ENCODE peak calls at places on chromosome 5, in nine cellular contexts. X, N, I, P, D, G, Y, A and H are unnamed samples. For H3K4me1, the result is how much of the 10 kb centered on the place peaks cover.

GRCh38 chr5:149320791-149321330 is 24.4 kb upstream of the GRPEL2 start:
- DNase-seq in X (peak), N (no peak), I (peak), P (peak), D (no peak), G (peak), Y (peak), A (peak), H (peak)

GRCh38 chr5:132262882-132263547 is 5.5 kb downstream of the PDLIM4 start:
- DNase-seq in X (no peak), N (no peak), I (no peak), P (no peak), D (peak), G (no peak), Y (no peak), A (no peak), H (no peak)

GRCh38 chr5:145980257-145980656 is 43.9 kb downstream of the SH3RF2 start:
- DNase-seq in X (no peak), N (no peak), I (no peak), P (no peak), D (no peak), G (no peak), Y (no peak), A (no peak), H (no peak)

GRCh38 chr5:56367752-56368151 is 134.6 kb upstream of the ANKRD55 start:
- DNase-seq in X (no peak), N (no peak), I (no peak), P (no peak), D (no peak), G (no peak), Y (no peak), A (no peak), H (no peak)

GRCh38 chr5:61450880-61451279 is 118.8 kb downstream of the ZSWIM6 start:
- DNase-seq in X (no peak), N (no peak), I (peak), P (no peak), D (no peak), G (no peak), Y (no peak), A (no peak), H (no peak)

GRCh38 chr5:120531215-120531614 is 67.1 kb downstream of the PRR16 start:
- DNase-seq in X (no peak), N (no peak), I (no peak), P (no peak), D (no peak), G (no peak), Y (no peak), A (no peak), H (no peak)

GRCh38 chr5:155926011-155926410 is 401.0 kb upstream of the SGCD start:
- DNase-seq in X (no peak), N (no peak), I (no peak), P (no peak), D (no peak), G (no peak), Y (no peak), A (no peak), H (no peak)

GRCh38 chr5:138303365-138303764 is 28.2 kb downstream of the CDC25C start:
- DNase-seq in X (no peak), N (no peak), I (peak), P (no peak), D (no peak), G (no peak), Y (no peak), A (no peak), H (no peak)

GRCh38 chr5:28926422-28926821 is 1888.0 kb upstream of the CDH9 start:
- DNase-seq in X (no peak), N (peak), I (no peak), P (no peak), D (no peak), G (no peak), Y (no peak), A (no peak), H (no peak)

GRCh38 chr5:32712463-32713395 is 1.6 kb downstream of the NPR3 start:
- DNase-seq in X (no peak), N (peak), I (no peak), P (no peak), D (peak), G (no peak), Y (no peak), A (no peak), H (no peak)

GRCh38 chr5:65483474-65484346 is 2.0 kb upstream of the ADAMTS6 start:
- DNase-seq in X (no peak), N (no peak), I (no peak), P (no peak), D (no peak), G (no peak), Y (peak), A (no peak), H (no peak)

GRCh38 chr5:150058480-150059126 is 27.8 kb downstream of the CSF1R start:
- DNase-seq in X (no peak), N (no peak), I (peak), P (no peak), D (no peak), G (no peak), Y (no peak), A (peak), H (peak)

GRCh38 chr5:58794875-58795274 is 212.0 kb downstream of the RAB3C start:
- DNase-seq in X (no peak), N (no peak), I (no peak), P (no peak), D (no peak), G (no peak), Y (no peak), A (no peak), H (no peak)

GRCh38 chr5:56838409-56839039 is 23.2 kb downstream of the MAP3K1 start:
- DNase-seq in X (peak), N (no peak), I (peak), P (no peak), D (no peak), G (no peak), Y (peak), A (no peak), H (no peak)

GRCh38 chr5:163540711-163541110 is 35.3 kb downstream of the MAT2B start:
- DNase-seq in X (no peak), N (no peak), I (no peak), P (no peak), D (no peak), G (no peak), Y (no peak), A (no peak), H (no peak)

GRCh38 chr5:85604378-85604777 is 1013.4 kb upstream of the COX7C start:
- DNase-seq in X (no peak), N (no peak), I (no peak), P (no peak), D (no peak), G (no peak), Y (no peak), A (no peak), H (no peak)

GRCh38 chr5:170985486-170985885 is 123.7 kb downstream of the RANBP17 start:
- DNase-seq in X (no peak), N (no peak), I (no peak), P (no peak), D (no peak), G (no peak), Y (no peak), A (no peak), H (no peak)

GRCh38 chr5:52800394-52801213 is 12.9 kb downstream of the ITGA1 start:
- DNase-seq in X (peak), N (peak), I (peak), P (peak), D (peak), G (peak), Y (peak), A (peak), H (peak)

GRCh38 chr5:52799983-52800393 is 12.3 kb downstream of the ITGA1 start:
- DNase-seq in X (peak), N (peak), I (peak), P (peak), D (peak), G (peak), Y (peak), A (peak), H (peak)

GRCh38 chr5:52799358-52799982 is 11.8 kb downstream of the ITGA1 start:
- DNase-seq in X (no peak), N (no peak), I (peak), P (no peak), D (no peak), G (peak), Y (peak), A (peak), H (peak)

GRCh38 chr5:52802272-52803011 is 14.7 kb downstream of the ITGA1 start:
- DNase-seq in X (no peak), N (no peak), I (no peak), P (no peak), D (no peak), G (no peak), Y (no peak), A (no peak), H (no peak)

GRCh38 chr5:52801329-52801728 is 13.6 kb downstream of the ITGA1 start:
- DNase-seq in X (no peak), N (no peak), I (peak), P (no peak), D (no peak), G (no peak), Y (no peak), A (no peak), H (no peak)
- H3K4me1 ChIP-seq in X (under half), N (half or more), I (half or more), P (under half), D (under half), G (half or more), Y (half or more), A (under half), H (under half)

GRCh38 chr5:14244721-14245518 is 101.8 kb downstream of the TRIO start:
- DNase-seq in X (no peak), N (no peak), I (no peak), P (no peak), D (no peak), G (no peak), Y (no peak), A (no peak), H (no peak)

GRCh38 chr5:14245526-14245925 is 102.4 kb downstream of the TRIO start:
- DNase-seq in X (no peak), N (no peak), I (no peak), P (no peak), D (no peak), G (no peak), Y (no peak), A (no peak), H (no peak)

GRCh38 chr5:14246350-14247053 is 103.4 kb downstream of the TRIO start:
- DNase-seq in X (no peak), N (no peak), I (no peak), P (no peak), D (no peak), G (no peak), Y (no peak), A (no peak), H (no peak)

GRCh38 chr5:14249258-14250093 is 106.3 kb downstream of the TRIO start:
- DNase-seq in X (no peak), N (no peak), I (no peak), P (no peak), D (no peak), G (no peak), Y (no peak), A (no peak), H (no peak)

GRCh38 chr5:14247054-14247386 is 103.9 kb downstream of the TRIO start:
- DNase-seq in X (no peak), N (peak), I (no peak), P (no peak), D (no peak), G (no peak), Y (no peak), A (no peak), H (no peak)
- TF ChIP-seq CTCF in X (no peak), N (no peak), I (no peak), P (no peak), D (no peak), G (no peak), Y (peak), A (no peak), H (no peak)

DNA sequence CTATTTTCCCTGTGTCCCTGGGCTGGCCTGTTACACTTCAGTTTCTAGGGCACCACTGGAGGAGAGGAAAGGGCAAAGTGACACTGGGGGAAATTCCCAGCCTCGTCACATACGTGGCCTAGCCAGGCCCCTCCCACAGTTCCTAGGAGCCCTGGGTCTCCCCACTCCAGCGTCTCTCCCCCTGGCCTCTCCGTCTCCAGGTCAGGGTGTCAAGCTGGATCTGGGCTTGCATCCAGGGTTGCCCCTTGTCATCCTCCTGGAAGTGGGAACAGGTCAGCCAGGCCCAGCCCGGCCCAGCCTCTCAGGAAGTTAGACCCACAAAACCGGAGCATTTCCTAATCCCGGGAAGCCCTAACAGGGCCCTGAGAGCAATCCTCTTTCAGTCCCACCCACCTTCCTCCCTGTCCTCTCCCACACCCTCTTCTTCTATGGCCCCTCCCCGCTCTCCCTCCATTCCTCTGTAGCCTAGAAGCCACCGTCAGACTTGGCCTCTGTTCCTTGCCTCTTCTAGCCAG is 4.7 kb upstream of the TNIP1 start:
- DNase-seq in X (no peak), N (peak), I (peak), P (no peak), D (no peak), G (peak), Y (no peak), A (peak), H (no peak)
- TF ChIP-seq POLR2A in X (no peak), N (no peak), I (no peak), P (no peak), D (no peak), G (no peak), Y (no peak), A (no peak), H (no peak)

DNA sequence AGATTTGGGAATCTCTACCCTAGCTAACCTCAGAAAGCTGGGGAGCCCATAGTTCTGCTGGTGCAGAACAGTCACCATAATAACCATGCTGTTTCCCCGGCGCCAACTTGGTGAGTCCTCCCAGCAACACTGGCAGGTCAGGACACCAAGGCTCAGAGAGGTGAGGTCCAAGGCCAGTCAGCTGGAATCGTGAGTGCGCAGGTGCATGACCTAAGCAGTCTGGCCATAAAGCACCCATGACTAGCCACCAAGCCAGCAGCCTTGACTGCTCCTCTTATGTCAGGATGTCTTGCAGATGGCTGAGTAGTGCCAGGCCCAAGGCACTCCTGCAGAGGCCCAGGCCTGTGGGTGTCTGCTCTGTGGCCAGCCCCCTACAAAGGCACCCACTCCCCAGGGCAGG is 2.6 kb downstream of the RNF44 start:
- DNase-seq in X (no peak), N (no peak), I (peak), P (no peak), D (no peak), G (no peak), Y (no peak), A (no peak), H (peak)
- H3K4me1 ChIP-seq in X (under half), N (half or more), I (under half), P (under half), D (under half), G (half or more), Y (under half), A (under half), H (half or more)

GRCh38 chr5:78369680-78370079 is 9.3 kb downstream of the SCAMP1 start:
- DNase-seq in X (no peak), N (no peak), I (no peak), P (no peak), D (no peak), G (no peak), Y (no peak), A (no peak), H (no peak)

GRCh38 chr5:78364005-78364404 is 3.6 kb downstream of the SCAMP1 start:
- DNase-seq in X (no peak), N (no peak), I (no peak), P (no peak), D (no peak), G (no peak), Y (no peak), A (no peak), H (no peak)

GRCh38 chr5:78362220-78362619 is 1.8 kb downstream of the SCAMP1 start:
- DNase-seq in X (no peak), N (no peak), I (no peak), P (no peak), D (no peak), G (no peak), Y (no peak), A (no peak), H (no peak)

GRCh38 chr5:78373231-78373630 is 12.8 kb downstream of the SCAMP1 start:
- DNase-seq in X (no peak), N (no peak), I (no peak), P (no peak), D (no peak), G (no peak), Y (no peak), A (no peak), H (no peak)

DNA sequence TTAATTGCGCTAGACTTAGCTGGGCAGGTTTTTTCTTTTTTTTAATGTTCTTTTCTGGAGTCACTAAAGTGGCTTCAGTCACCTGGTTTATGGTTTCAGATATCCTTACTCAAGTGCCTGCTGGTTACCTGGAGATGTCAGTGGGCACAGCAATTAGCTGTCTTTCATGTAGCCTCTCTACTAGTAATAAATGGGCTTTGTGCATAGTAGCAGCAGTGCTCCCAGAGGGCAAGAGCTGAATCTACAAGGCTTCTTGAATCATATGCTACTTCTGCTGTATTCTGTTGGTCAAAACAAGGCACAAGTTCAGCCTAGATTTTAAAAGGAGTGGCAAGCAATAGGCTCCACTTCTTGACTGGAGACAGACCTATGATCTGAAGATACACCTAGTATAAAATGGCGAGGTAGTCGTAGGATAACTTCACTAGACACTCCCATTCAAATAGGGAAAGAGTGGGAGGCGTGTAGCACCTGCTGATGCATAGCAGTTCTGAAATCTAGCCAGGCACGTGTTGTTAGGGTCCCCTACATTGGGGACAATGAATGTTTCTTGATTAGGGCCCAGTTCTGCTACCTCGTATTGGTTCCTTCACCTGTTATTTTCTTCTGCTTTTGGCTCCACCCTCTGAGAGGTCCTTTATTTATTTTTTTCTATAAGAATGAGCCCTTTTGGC is 7.0 kb downstream of the SCAMP1 start:
- DNase-seq in X (no peak), N (no peak), I (no peak), P (no peak), D (no peak), G (no peak), Y (no peak), A (no peak), H (no peak)
- TF ChIP-seq CTCF in X (no peak), N (no peak), I (no peak), P (no peak), D (no peak), G (no peak), Y (no peak), A (no peak), H (no peak)

DNA sequence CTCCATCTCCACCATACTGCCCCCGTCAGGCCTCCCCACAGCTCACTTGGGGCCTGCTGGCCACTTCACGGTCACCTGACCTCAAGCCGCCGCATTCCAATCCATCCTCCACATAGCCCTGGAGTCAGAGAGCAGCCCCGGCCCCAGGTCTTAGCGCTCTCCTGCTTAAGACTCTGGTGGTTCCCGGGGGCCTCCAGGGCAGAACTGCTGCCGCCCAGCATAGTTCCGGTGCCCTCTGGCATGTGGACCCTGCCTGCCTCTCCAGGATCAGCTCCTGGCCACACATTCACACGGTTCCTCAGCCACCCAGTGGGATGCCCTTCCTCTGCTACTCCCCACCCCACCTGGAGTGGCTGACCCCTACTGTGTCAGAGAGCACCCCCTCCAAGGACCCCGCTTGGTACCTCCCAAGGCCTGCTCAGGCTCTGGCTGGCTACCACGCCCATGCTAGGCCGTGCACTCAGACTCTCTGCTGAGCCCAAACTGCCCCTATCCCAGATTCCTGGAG is 8.7 kb downstream of the PHYKPL start:
- DNase-seq in X (no peak), N (no peak), I (no peak), P (no peak), D (no peak), G (no peak), Y (no peak), A (no peak), H (no peak)
- TF ChIP-seq POLR2A in X (no peak), N (no peak), I (no peak), P (no peak), D (no peak), G (no peak), Y (no peak), A (no peak), H (no peak)

GRCh38 chr5:53547226-53547625 is 13.2 kb upstream of the NDUFS4 start:
- DNase-seq in X (no peak), N (no peak), I (no peak), P (no peak), D (no peak), G (no peak), Y (no peak), A (no peak), H (no peak)
- H3K4me1 ChIP-seq in X (under half), N (under half), I (under half), P (under half), D (under half), G (under half), Y (under half), A (under half), H (under half)

GRCh38 chr5:81391-82021 is 10.5 kb upstream of the PLEKHG4B start:
- DNase-seq in X (no peak), N (peak), I (no peak), P (no peak), D (no peak), G (no peak), Y (no peak), A (no peak), H (no peak)
- TF ChIP-seq CTCF in X (no peak), N (no peak), I (no peak), P (no peak), D (no peak), G (no peak), Y (no peak), A (no peak), H (no peak)

DNA sequence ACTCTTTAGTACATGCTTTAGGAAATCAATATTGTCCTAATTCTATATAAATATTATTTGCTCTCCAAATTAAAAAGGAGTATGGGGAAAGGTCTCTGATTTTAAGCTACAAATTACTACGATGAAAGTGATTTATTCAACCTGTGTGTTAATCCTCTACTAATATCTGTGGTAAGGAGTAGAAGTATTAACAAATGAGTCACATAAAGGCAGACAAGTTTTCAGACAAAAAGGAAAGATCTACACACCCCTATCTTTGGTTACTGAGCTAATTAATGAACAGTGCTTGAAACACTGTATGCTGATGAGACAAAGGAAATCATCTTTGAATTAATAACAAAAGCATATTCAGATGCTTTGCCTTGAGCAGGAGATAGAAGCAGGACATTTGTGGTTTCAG is 15.9 kb downstream of the LOX start:
- DNase-seq in X (no peak), N (no peak), I (no peak), P (no peak), D (no peak), G (no peak), Y (no peak), A (no peak), H (no peak)
- TF ChIP-seq POLR2A in X (no peak), N (no peak), I (no peak), P (no peak), D (no peak), G (no peak), Y (no peak), A (no peak), H (no peak)